ENCODE peak calls at places on chromosomes 4 and X, in ten cellular contexts. One of them, this sample, is unnamed.
A peak's percentile ranks its signal among the peaks of the same experiment; 100 is the strongest.

GRCh38 chr4:47836655-47837581 is 949 bp downstream of the CORIN start:
- DNase-seq in GM10248: peak; percentile 77
- DNase-seq in tibial nerve: peak; percentile 42
- DNase-seq in RWPE2: peak; percentile 77
- DNase-seq in H9: peak; percentile 92
- DNase-seq in Peyer's patch: peak; percentile 57
- DNase-seq in foreskin fibroblast: peak; percentile 96
- DNase-seq in MM.1S: peak; percentile 65
- DNase-seq in CD14-positive monocyte: peak; percentile 55
- DNase-seq in stomach: peak; percentile 81
- DNase-seq in this sample: peak; percentile 79

GRCh38 chr4:103171006-103171405 is 27.1 kb downstream of the CENPE start:
- DNase-seq in foreskin fibroblast: no peak
- DNase-seq in CD14-positive monocyte: no peak
- DNase-seq in MM.1S: no peak
- DNase-seq in RWPE2: no peak
- DNase-seq in GM10248: no peak
- DNase-seq in Peyer's patch: no peak
- DNase-seq in tibial nerve: no peak
- DNase-seq in stomach: no peak
- DNase-seq in H9: no peak
- DNase-seq in this sample: no peak

GRCh38 chr4:15063341-15063740 is 61.1 kb downstream of the CPEB2 start:
- DNase-seq in Peyer's patch: no peak
- DNase-seq in foreskin fibroblast: no peak
- DNase-seq in stomach: no peak
- DNase-seq in MM.1S: no peak
- DNase-seq in tibial nerve: no peak
- DNase-seq in GM10248: no peak
- DNase-seq in CD14-positive monocyte: no peak
- DNase-seq in RWPE2: no peak
- DNase-seq in H9: no peak
- DNase-seq in this sample: no peak

GRCh38 chr4:77169496-77169895 is 12.5 kb downstream of the CCNG2 start:
- DNase-seq in CD14-positive monocyte: no peak
- DNase-seq in stomach: no peak
- DNase-seq in Peyer's patch: no peak
- DNase-seq in GM10248: no peak
- DNase-seq in MM.1S: no peak
- DNase-seq in H9: no peak
- DNase-seq in RWPE2: no peak
- DNase-seq in foreskin fibroblast: peak; percentile 54
- DNase-seq in tibial nerve: no peak
- DNase-seq in this sample: no peak

GRCh38 chr4:55819634-55820033 is at the start of gene EXOC1L:
- DNase-seq in H9: peak; percentile 90
- DNase-seq in CD14-positive monocyte: no peak
- DNase-seq in MM.1S: no peak
- DNase-seq in Peyer's patch: no peak
- DNase-seq in tibial nerve: no peak
- DNase-seq in GM10248: no peak
- DNase-seq in stomach: no peak
- DNase-seq in foreskin fibroblast: peak; percentile 43
- DNase-seq in RWPE2: no peak
- DNase-seq in this sample: no peak

GRCh38 chrX:54358424-54359211 is 772 bp upstream of the WNK3 start:
- DNase-seq in foreskin fibroblast: peak; percentile 52
- DNase-seq in CD14-positive monocyte: no peak
- DNase-seq in Peyer's patch: no peak
- DNase-seq in stomach: no peak
- DNase-seq in H9: peak; percentile 83
- DNase-seq in MM.1S: no peak
- DNase-seq in RWPE2: peak; percentile 39
- DNase-seq in tibial nerve: no peak
- DNase-seq in GM10248: peak; percentile 22
- DNase-seq in this sample: peak; percentile 52

GRCh38 chrX:129540068-129540653 is at the start of gene OCRL:
- DNase-seq in H9: peak; percentile 76
- DNase-seq in tibial nerve: peak; percentile 35
- DNase-seq in GM10248: peak; percentile 71
- DNase-seq in Peyer's patch: peak; percentile 39
- DNase-seq in MM.1S: peak; percentile 53
- DNase-seq in foreskin fibroblast: peak; percentile 81
- DNase-seq in RWPE2: peak; percentile 45
- DNase-seq in stomach: peak; percentile 68
- DNase-seq in CD14-positive monocyte: peak; percentile 47
- DNase-seq in this sample: peak; percentile 71

GRCh38 chr4:160826339-160826679 is 1337.5 kb downstream of the FSTL5 start:
- DNase-seq in GM10248: no peak
- DNase-seq in H9: no peak
- DNase-seq in Peyer's patch: no peak
- DNase-seq in MM.1S: no peak
- DNase-seq in RWPE2: no peak
- DNase-seq in stomach: no peak
- DNase-seq in tibial nerve: no peak
- DNase-seq in CD14-positive monocyte: no peak
- DNase-seq in foreskin fibroblast: no peak
- DNase-seq in this sample: no peak

GRCh38 chrX:27307546-27307945 is 155.6 kb downstream of the PPP4R3C start:
- DNase-seq in tibial nerve: no peak
- DNase-seq in H9: no peak
- DNase-seq in MM.1S: no peak
- DNase-seq in RWPE2: no peak
- DNase-seq in foreskin fibroblast: no peak
- DNase-seq in CD14-positive monocyte: no peak
- DNase-seq in Peyer's patch: no peak
- DNase-seq in stomach: no peak
- DNase-seq in GM10248: no peak
- DNase-seq in this sample: no peak

GRCh38 chrX:110588164-110588563 is 207.5 kb downstream of the CHRDL1 start:
- DNase-seq in Peyer's patch: no peak
- DNase-seq in H9: no peak
- DNase-seq in MM.1S: no peak
- DNase-seq in stomach: no peak
- DNase-seq in tibial nerve: no peak
- DNase-seq in GM10248: no peak
- DNase-seq in RWPE2: no peak
- DNase-seq in CD14-positive monocyte: no peak
- DNase-seq in foreskin fibroblast: no peak
- DNase-seq in this sample: no peak

GRCh38 chr4:68180858-68181531 is 51.3 kb upstream of the TMPRSS11F start:
- DNase-seq in RWPE2: no peak
- DNase-seq in CD14-positive monocyte: no peak
- DNase-seq in tibial nerve: no peak
- DNase-seq in MM.1S: no peak
- DNase-seq in stomach: no peak
- DNase-seq in GM10248: no peak
- DNase-seq in Peyer's patch: no peak
- DNase-seq in foreskin fibroblast: peak; percentile 3
- DNase-seq in H9: no peak
- DNase-seq in this sample: no peak

GRCh38 chr4:68176904-68177303 is 47.2 kb upstream of the TMPRSS11F start:
- DNase-seq in CD14-positive monocyte: no peak
- DNase-seq in tibial nerve: no peak
- DNase-seq in GM10248: no peak
- DNase-seq in stomach: no peak
- DNase-seq in H9: no peak
- DNase-seq in foreskin fibroblast: no peak
- DNase-seq in MM.1S: no peak
- DNase-seq in RWPE2: no peak
- DNase-seq in Peyer's patch: no peak
- DNase-seq in this sample: no peak

GRCh38 chr4:68176500-68176899 is 46.8 kb upstream of the TMPRSS11F start:
- DNase-seq in CD14-positive monocyte: no peak
- DNase-seq in RWPE2: no peak
- DNase-seq in foreskin fibroblast: no peak
- DNase-seq in H9: no peak
- DNase-seq in GM10248: no peak
- DNase-seq in tibial nerve: no peak
- DNase-seq in MM.1S: no peak
- DNase-seq in stomach: no peak
- DNase-seq in Peyer's patch: no peak
- DNase-seq in this sample: no peak

GRCh38 chr4:68175562-68176155 is 46.0 kb upstream of the TMPRSS11F start:
- DNase-seq in RWPE2: no peak
- DNase-seq in tibial nerve: no peak
- DNase-seq in stomach: no peak
- DNase-seq in H9: peak; percentile 28
- DNase-seq in Peyer's patch: no peak
- DNase-seq in MM.1S: peak; percentile 74
- DNase-seq in GM10248: peak; percentile 47
- DNase-seq in CD14-positive monocyte: no peak
- DNase-seq in foreskin fibroblast: peak; percentile 74
- DNase-seq in this sample: no peak
- TF ChIP-seq CTCF in RWPE2: peak; percentile 91
- TF ChIP-seq CTCF in tibial nerve: peak; percentile 26
- TF ChIP-seq CTCF in stomach: peak; percentile 52
- TF ChIP-seq CTCF in H9: peak; percentile 86
- TF ChIP-seq CTCF in Peyer's patch: peak; percentile 37
- TF ChIP-seq CTCF in MM.1S: peak; percentile 74
- TF ChIP-seq CTCF in GM10248: peak; percentile 57
- TF ChIP-seq CTCF in CD14-positive monocyte: peak; percentile 64
- TF ChIP-seq CTCF in foreskin fibroblast: peak; percentile 72
- TF ChIP-seq CTCF in this sample: peak; percentile 73

DNA sequence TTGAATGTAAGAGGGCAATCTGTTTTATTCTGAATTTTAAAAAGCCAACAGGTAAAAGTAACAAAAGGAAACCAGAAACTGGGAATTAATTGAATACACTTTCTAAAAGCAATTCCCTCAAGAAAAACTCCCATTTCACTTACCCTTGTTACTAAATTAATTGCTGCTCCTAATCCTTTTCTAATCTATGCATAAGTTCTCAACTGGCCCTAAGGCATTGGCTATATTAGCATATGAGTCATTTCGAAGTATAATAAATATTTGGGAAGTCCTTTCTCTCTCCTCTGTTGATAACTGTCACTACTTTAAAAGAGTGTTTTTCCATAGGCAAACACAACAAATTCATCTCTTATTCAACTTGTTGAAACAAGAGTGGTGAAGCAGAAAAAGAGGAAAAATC is 486.5 kb upstream of the HTR2C start:
- DNase-seq in Peyer's patch: no peak
- DNase-seq in stomach: no peak
- DNase-seq in RWPE2: no peak
- DNase-seq in H9: no peak
- DNase-seq in foreskin fibroblast: no peak
- DNase-seq in MM.1S: no peak
- DNase-seq in GM10248: no peak
- DNase-seq in CD14-positive monocyte: no peak
- DNase-seq in tibial nerve: no peak
- DNase-seq in this sample: no peak
- TF ChIP-seq CTCF in Peyer's patch: no peak
- TF ChIP-seq CTCF in stomach: no peak
- TF ChIP-seq CTCF in RWPE2: no peak
- TF ChIP-seq CTCF in H9: no peak
- TF ChIP-seq CTCF in foreskin fibroblast: no peak
- TF ChIP-seq CTCF in MM.1S: no peak
- TF ChIP-seq CTCF in GM10248: no peak
- TF ChIP-seq CTCF in CD14-positive monocyte: no peak
- TF ChIP-seq CTCF in tibial nerve: no peak
- TF ChIP-seq CTCF in this sample: no peak

GRCh38 chr4:139419388-139419914 is 34.5 kb upstream of the RAB33B start:
- DNase-seq in GM10248: no peak
- DNase-seq in MM.1S: peak; percentile 84
- DNase-seq in tibial nerve: no peak
- DNase-seq in RWPE2: no peak
- DNase-seq in stomach: no peak
- DNase-seq in H9: no peak
- DNase-seq in foreskin fibroblast: peak; percentile 87
- DNase-seq in CD14-positive monocyte: peak; percentile 61
- DNase-seq in Peyer's patch: no peak
- DNase-seq in this sample: no peak

GRCh38 chr4:139410312-139410711 is 43.6 kb upstream of the RAB33B start:
- DNase-seq in Peyer's patch: no peak
- DNase-seq in MM.1S: no peak
- DNase-seq in GM10248: no peak
- DNase-seq in RWPE2: no peak
- DNase-seq in H9: no peak
- DNase-seq in foreskin fibroblast: no peak
- DNase-seq in CD14-positive monocyte: no peak
- DNase-seq in tibial nerve: no peak
- DNase-seq in stomach: no peak
- DNase-seq in this sample: no peak

GRCh38 chr4:139420652-139421051 is 33.3 kb upstream of the RAB33B start:
- DNase-seq in foreskin fibroblast: no peak
- DNase-seq in MM.1S: no peak
- DNase-seq in RWPE2: no peak
- DNase-seq in CD14-positive monocyte: no peak
- DNase-seq in tibial nerve: no peak
- DNase-seq in H9: no peak
- DNase-seq in Peyer's patch: no peak
- DNase-seq in GM10248: no peak
- DNase-seq in stomach: no peak
- DNase-seq in this sample: no peak

DNA sequence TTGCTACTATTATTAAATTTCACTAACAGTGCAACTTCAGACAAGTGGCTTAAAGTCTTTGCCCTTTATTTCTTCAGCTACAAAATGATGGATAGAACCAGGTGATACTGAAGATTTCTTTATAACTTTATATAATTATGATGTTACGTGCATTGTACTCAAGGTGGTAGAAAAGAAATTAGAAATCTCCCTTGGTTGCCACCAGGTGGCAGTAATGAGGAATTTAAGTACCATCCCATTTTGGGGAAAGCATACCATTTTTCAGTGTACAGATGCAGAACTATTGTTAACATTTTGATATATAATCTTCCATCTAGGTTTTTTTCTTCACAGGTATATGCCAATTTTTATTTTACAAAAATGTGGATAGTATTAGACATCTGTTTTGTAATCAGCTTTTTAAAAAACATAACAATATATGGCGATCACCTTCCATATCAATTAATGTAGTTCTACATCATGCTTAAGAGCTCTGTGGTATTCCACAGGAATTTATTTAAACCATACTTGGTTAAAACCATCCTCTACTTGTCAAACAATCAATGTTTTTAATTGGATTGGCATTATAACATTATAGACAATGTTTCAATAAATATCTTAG is 37.7 kb upstream of the RAB33B start:
- DNase-seq in MM.1S: peak; percentile 40
- DNase-seq in stomach: no peak
- DNase-seq in foreskin fibroblast: peak; percentile 76
- DNase-seq in RWPE2: no peak
- DNase-seq in tibial nerve: no peak
- DNase-seq in GM10248: peak; percentile 33
- DNase-seq in CD14-positive monocyte: no peak
- DNase-seq in Peyer's patch: no peak
- DNase-seq in H9: no peak
- DNase-seq in this sample: no peak
- TF ChIP-seq CTCF in MM.1S: peak; percentile 70
- TF ChIP-seq CTCF in stomach: peak; percentile 58
- TF ChIP-seq CTCF in foreskin fibroblast: peak; percentile 53
- TF ChIP-seq CTCF in RWPE2: peak; percentile 85
- TF ChIP-seq CTCF in tibial nerve: peak; percentile 43
- TF ChIP-seq CTCF in GM10248: peak; percentile 61
- TF ChIP-seq CTCF in CD14-positive monocyte: peak; percentile 84
- TF ChIP-seq CTCF in Peyer's patch: peak; percentile 66
- TF ChIP-seq CTCF in H9: peak; percentile 83
- TF ChIP-seq CTCF in this sample: peak; percentile 78

GRCh38 chrX:11407331-11408110 is 114.3 kb downstream of the AMELX start:
- DNase-seq in GM10248: no peak
- DNase-seq in RWPE2: no peak
- DNase-seq in H9: no peak
- DNase-seq in foreskin fibroblast: no peak
- DNase-seq in tibial nerve: no peak
- DNase-seq in CD14-positive monocyte: no peak
- DNase-seq in MM.1S: no peak
- DNase-seq in Peyer's patch: no peak
- DNase-seq in stomach: no peak
- DNase-seq in this sample: no peak
- TF ChIP-seq CTCF in GM10248: no peak
- TF ChIP-seq CTCF in RWPE2: no peak
- TF ChIP-seq CTCF in H9: no peak
- TF ChIP-seq CTCF in foreskin fibroblast: no peak
- TF ChIP-seq CTCF in tibial nerve: no peak
- TF ChIP-seq CTCF in CD14-positive monocyte: no peak
- TF ChIP-seq CTCF in MM.1S: no peak
- TF ChIP-seq CTCF in Peyer's patch: no peak
- TF ChIP-seq CTCF in stomach: no peak
- TF ChIP-seq CTCF in this sample: no peak

This sample was measured in mesothelial cell of epicardium.